ENCODE peak calls at places on chromosomes 12 and 14, in four cellular contexts. S is activated CD8-positive, alpha-beta memory T cell treated with anti-CD3 and anti-CD28 coated beads, Interleukin-2, amount 50 U/mL, for 48 hours; R is DMS153; F is type B pancreatic cell. O is an unnamed sample.

GRCh38 chr12:26281320-26281719 is 85.9 kb downstream of the SSPN start:
- DNase-seq in S (no peak), R (no peak), F (no peak), O (no peak)

GRCh38 chr12:132375747-132376463 is 46.5 kb upstream of the GALNT9 start:
- DNase-seq in S (no peak), R (no peak), F (no peak), O (no peak)

GRCh38 chr12:1800646-1801284 is 19.6 kb upstream of the LRTM2 start:
- DNase-seq in S (peak), R (no peak), F (peak), O (no peak)

GRCh38 chr12:90085491-90086274 is 377.0 kb upstream of the ATP2B1 start:
- DNase-seq in S (no peak), R (no peak), F (no peak), O (no peak)

GRCh38 chr14:52023518-52023917 is 34.2 kb downstream of the RTRAF start:
- DNase-seq in S (no peak), R (no peak), F (no peak), O (no peak)

GRCh38 chr14:52447236-52447635 is 105.1 kb downstream of the TXNDC16 start:
- DNase-seq in S (no peak), R (no peak), F (no peak), O (no peak)

GRCh38 chr12:80607361-80608135 is 99.9 kb upstream of the MYF6 start:
- DNase-seq in S (no peak), R (no peak), F (no peak), O (no peak)

GRCh38 chr14:61547186-61548121 is 147.9 kb upstream of the HIF1A start:
- DNase-seq in S (peak), R (no peak), F (no peak), O (no peak)

GRCh38 chr14:99348816-99349609 is 77.0 kb upstream of the BCL11B start:
- DNase-seq in S (no peak), R (no peak), F (no peak), O (no peak)

GRCh38 chr12:105922670-105923102 is 216.1 kb downstream of the NUAK1 start:
- DNase-seq in S (no peak), R (peak), F (no peak), O (no peak)

GRCh38 chr12:68420225-68421008 is 88.3 kb upstream of the MDM1 start:
- DNase-seq in S (no peak), R (no peak), F (no peak), O (no peak)

GRCh38 chr14:103404032-103404918 is 19.1 kb downstream of the MARK3 start:
- DNase-seq in S (no peak), R (no peak), F (no peak), O (no peak)

GRCh38 chr14:78356406-78356805 is 186.2 kb downstream of the NRXN3 start:
- DNase-seq in S (no peak), R (no peak), F (no peak), O (no peak)

GRCh38 chr14:50039734-50040400 is 76.5 kb downstream of the VCPKMT start:
- DNase-seq in S (peak), R (no peak), F (no peak), O (no peak)

GRCh38 chr14:99391671-99392070 is 89.0 kb downstream of the SETD3 start:
- DNase-seq in S (no peak), R (no peak), F (no peak), O (no peak)

GRCh38 chr14:80605536-80605935 is 336.0 kb downstream of the CEP128 start:
- DNase-seq in S (no peak), R (no peak), F (no peak), O (no peak)

GRCh38 chr14:54568821-54569591 is 2.1 kb downstream of the SAMD4A start:
- DNase-seq in S (no peak), R (no peak), F (no peak), O (no peak)

GRCh38 chr12:57898308-57898970 is 42.9 kb upstream of the ATP23 start:
- DNase-seq in S (no peak), R (peak), F (no peak), O (no peak)

GRCh38 chr14:96410119-96410518 is 18.2 kb downstream of the AK7 start:
- DNase-seq in S (no peak), R (no peak), F (no peak), O (no peak)

GRCh38 chr12:53481957-53482586 is 17.2 kb downstream of the MAP3K12 start:
- DNase-seq in S (peak), R (no peak), F (no peak), O (no peak)

GRCh38 chr14:70842851-70843462 is 33.6 kb upstream of the MAP3K9 start:
- DNase-seq in S (no peak), R (no peak), F (no peak), O (no peak)